ENCODE peak calls at places on chromosomes 16 and 17, in nine cellular contexts. H, K, I, Y, J, V, T, N and S are unnamed samples.

GRCh38 chr16:30041841-30042240 is 10.8 kb upstream of the TLCD3B start:
- DNase-seq in H (peak), K (no peak), I (no peak), Y (no peak), J (peak), V (no peak), T (no peak), N (no peak), S (no peak)

GRCh38 chr16:85611205-85611454 is 2.0 kb upstream of the GSE1 start:
- DNase-seq in H (no peak), K (no peak), I (no peak), Y (no peak), J (no peak), V (no peak), T (no peak), N (no peak), S (no peak)

GRCh38 chr17:12089809-12090384 is 69.2 kb downstream of the MAP2K4 start:
- DNase-seq in H (peak), K (no peak), I (no peak), Y (no peak), J (peak), V (no peak), T (no peak), N (no peak), S (no peak)

GRCh38 chr17:59356543-59357218 is 25.2 kb downstream of the YPEL2 start:
- DNase-seq in H (no peak), K (no peak), I (no peak), Y (no peak), J (peak), V (no peak), T (no peak), N (no peak), S (no peak)

GRCh38 chr16:75074920-75075687 is 41.5 kb downstream of the LDHD start:
- DNase-seq in H (peak), K (no peak), I (peak), Y (no peak), J (no peak), V (no peak), T (no peak), N (no peak), S (peak)

GRCh38 chr16:27767971-27768591 is 218.1 kb downstream of the KATNIP start:
- DNase-seq in H (no peak), K (no peak), I (no peak), Y (no peak), J (no peak), V (no peak), T (no peak), N (no peak), S (peak)

GRCh38 chr17:30229012-30229411 is 6.5 kb downstream of the SLC6A4 start:
- DNase-seq in H (no peak), K (no peak), I (no peak), Y (no peak), J (no peak), V (no peak), T (no peak), N (no peak), S (no peak)

GRCh38 chr17:5868916-5869475 is 201.2 kb upstream of the WSCD1 start:
- DNase-seq in H (no peak), K (no peak), I (no peak), Y (no peak), J (no peak), V (no peak), T (no peak), N (peak), S (no peak)

GRCh38 chr16:23945243-23945642 is 109.5 kb downstream of the PRKCB start:
- DNase-seq in H (no peak), K (no peak), I (no peak), Y (no peak), J (no peak), V (no peak), T (no peak), N (no peak), S (no peak)

GRCh38 chr17:18326039-18326438 is 10.9 kb downstream of the SMCR8 start:
- DNase-seq in H (no peak), K (no peak), I (no peak), Y (no peak), J (no peak), V (no peak), T (no peak), N (no peak), S (no peak)

GRCh38 chr16:78388920-78389564 is 289.6 kb downstream of the WWOX start:
- DNase-seq in H (no peak), K (no peak), I (no peak), Y (no peak), J (no peak), V (no peak), T (no peak), N (no peak), S (no peak)

GRCh38 chr17:57913576-57914273 is 41.5 kb downstream of the CUEDC1 start:
- DNase-seq in H (no peak), K (no peak), I (no peak), Y (no peak), J (no peak), V (no peak), T (no peak), N (no peak), S (no peak)

GRCh38 chr17:44170499-44171201 is at the start of gene ASB16:
- DNase-seq in H (no peak), K (no peak), I (peak), Y (no peak), J (peak), V (peak), T (no peak), N (no peak), S (no peak)

GRCh38 chr17:76271669-76272540 is 6.8 kb downstream of the UBALD2 start:
- DNase-seq in H (peak), K (no peak), I (peak), Y (no peak), J (no peak), V (peak), T (no peak), N (no peak), S (no peak)

GRCh38 chr17:65039349-65039988 is 17.1 kb downstream of the GNA13 start:
- DNase-seq in H (no peak), K (no peak), I (no peak), Y (no peak), J (no peak), V (peak), T (no peak), N (no peak), S (peak)

GRCh38 chr16:27547851-27548250 is 1.9 kb downstream of the GTF3C1 start:
- DNase-seq in H (no peak), K (no peak), I (no peak), Y (no peak), J (no peak), V (no peak), T (no peak), N (no peak), S (no peak)

GRCh38 chr16:51657844-51658243 is 506.8 kb upstream of the SALL1 start:
- DNase-seq in H (no peak), K (no peak), I (peak), Y (no peak), J (no peak), V (peak), T (no peak), N (no peak), S (no peak)

GRCh38 chr17:75285123-75285522 is 4.1 kb downstream of the SLC25A19 start:
- DNase-seq in H (no peak), K (no peak), I (no peak), Y (no peak), J (no peak), V (no peak), T (no peak), N (no peak), S (no peak)

GRCh38 chr17:45070809-45071208 is 9.7 kb downstream of the NMT1 start:
- DNase-seq in H (no peak), K (no peak), I (no peak), Y (no peak), J (no peak), V (no peak), T (no peak), N (no peak), S (no peak)

GRCh38 chr16:68445458-68445857 is 2.9 kb downstream of the SMPD3 start:
- DNase-seq in H (peak), K (no peak), I (peak), Y (no peak), J (peak), V (peak), T (peak), N (no peak), S (no peak)

GRCh38 chr17:50681260-50682200 is 26.2 kb downstream of the ANKRD40 start:
- DNase-seq in H (peak), K (peak), I (no peak), Y (no peak), J (peak), V (peak), T (peak), N (peak), S (peak)

GRCh38 chr17:40180694-40181093 is 3.4 kb downstream of the RAPGEFL1 start:
- DNase-seq in H (no peak), K (no peak), I (peak), Y (no peak), J (no peak), V (no peak), T (no peak), N (no peak), S (peak)

GRCh38 chr17:47295037-47295873 is 28.5 kb upstream of the EFCAB13 start:
- DNase-seq in H (no peak), K (no peak), I (no peak), Y (peak), J (no peak), V (no peak), T (no peak), N (no peak), S (no peak)

GRCh38 chr17:34980681-34981537 is 597 bp downstream of the LIG3 start:
- DNase-seq in H (peak), K (peak), I (peak), Y (peak), J (peak), V (peak), T (peak), N (peak), S (peak)
- TF ChIP-seq POLR2A in H (peak), K (no peak), I (no peak), Y (no peak), J (peak), V (peak), T (no peak), N (peak), S (peak)

DNA sequence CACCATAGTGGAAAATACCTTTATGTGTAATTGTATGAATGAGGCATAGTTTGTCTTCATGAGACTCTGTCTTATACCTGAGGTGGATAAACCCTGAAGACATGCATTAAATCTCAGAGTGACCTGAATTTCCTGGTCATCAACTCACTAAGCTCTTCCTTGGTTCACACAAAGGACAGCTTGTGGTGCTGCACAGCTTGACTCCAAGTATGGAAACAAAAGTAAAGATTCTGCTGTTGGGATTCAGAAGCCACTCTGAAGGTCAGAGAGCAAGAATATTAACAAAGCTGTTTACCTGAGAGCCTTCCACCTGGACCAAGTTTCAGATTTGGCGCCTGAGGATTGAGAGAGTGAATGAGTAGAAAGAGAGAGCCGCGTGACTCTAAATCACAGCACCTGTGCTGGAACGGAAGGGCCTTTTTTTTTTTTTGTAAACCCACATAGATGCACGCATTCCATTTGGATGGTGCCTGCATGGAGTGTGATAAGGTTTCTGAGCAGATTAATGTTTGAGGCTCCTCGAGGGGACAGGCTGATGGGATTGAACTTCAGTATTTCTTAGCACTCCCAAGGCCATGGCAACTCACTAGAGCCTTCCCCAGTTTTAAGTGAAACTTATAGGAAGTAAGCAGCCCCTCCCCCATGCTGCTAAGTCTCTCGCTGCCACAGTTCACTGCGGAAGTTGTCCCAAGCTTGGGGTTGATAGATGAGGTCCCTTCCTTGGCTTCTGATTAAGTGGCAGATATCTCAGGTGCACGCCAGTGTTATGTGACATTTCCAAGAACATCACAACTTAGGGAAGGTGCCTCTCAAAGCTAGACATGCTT is 28.7 kb downstream of the CALB2 start:
- DNase-seq in H (no peak), K (no peak), I (no peak), Y (no peak), J (no peak), V (no peak), T (no peak), N (no peak), S (no peak)
- H3K4me3 ChIP-seq in H (no peak), K (no peak), I (no peak), Y (no peak), J (no peak), V (no peak), T (no peak), N (no peak), S (no peak)

GRCh38 chr16:74075393-74075792 is 221.2 kb upstream of the PSMD7 start:
- DNase-seq in H (no peak), K (no peak), I (no peak), Y (no peak), J (no peak), V (no peak), T (no peak), N (no peak), S (no peak)

GRCh38 chr16:74073471-74073870 is 223.1 kb upstream of the PSMD7 start:
- DNase-seq in H (no peak), K (no peak), I (no peak), Y (no peak), J (peak), V (no peak), T (no peak), N (no peak), S (no peak)

GRCh38 chr16:74076568-74076967 is 220.0 kb upstream of the PSMD7 start:
- DNase-seq in H (no peak), K (no peak), I (no peak), Y (no peak), J (no peak), V (no peak), T (no peak), N (no peak), S (no peak)

DNA sequence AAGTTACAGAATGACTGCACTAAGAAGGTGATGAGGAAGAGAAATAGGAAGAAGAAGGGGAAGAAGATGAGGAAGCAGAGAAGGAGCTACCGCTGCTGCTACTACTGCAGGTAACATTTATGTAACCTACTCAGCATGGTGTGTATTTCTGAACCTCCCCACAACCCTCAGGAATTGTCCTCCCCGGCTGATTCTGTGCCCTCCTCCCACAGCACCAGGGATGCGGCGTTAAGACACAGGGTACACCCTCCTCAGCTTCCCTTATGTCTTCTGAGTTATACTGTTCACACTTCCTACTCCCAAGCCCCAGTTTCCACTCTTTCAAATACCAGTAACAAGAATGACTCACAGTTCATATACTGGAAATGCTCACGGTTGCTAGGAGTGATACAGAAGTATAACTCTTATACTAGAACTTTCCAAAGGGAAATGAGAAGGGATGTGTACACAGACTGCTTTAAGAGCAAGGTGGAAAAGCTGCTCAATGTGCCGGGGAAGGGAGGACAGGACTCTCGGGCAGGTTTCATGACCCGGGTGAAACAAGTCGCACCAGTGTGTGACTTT is 224.5 kb upstream of the PSMD7 start:
- DNase-seq in H (no peak), K (no peak), I (no peak), Y (no peak), J (no peak), V (no peak), T (no peak), N (no peak), S (no peak)
- TF ChIP-seq POLR2A in H (no peak), K (no peak), I (no peak), Y (no peak), J (no peak), V (no peak), T (no peak), N (no peak), S (no peak)

DNA sequence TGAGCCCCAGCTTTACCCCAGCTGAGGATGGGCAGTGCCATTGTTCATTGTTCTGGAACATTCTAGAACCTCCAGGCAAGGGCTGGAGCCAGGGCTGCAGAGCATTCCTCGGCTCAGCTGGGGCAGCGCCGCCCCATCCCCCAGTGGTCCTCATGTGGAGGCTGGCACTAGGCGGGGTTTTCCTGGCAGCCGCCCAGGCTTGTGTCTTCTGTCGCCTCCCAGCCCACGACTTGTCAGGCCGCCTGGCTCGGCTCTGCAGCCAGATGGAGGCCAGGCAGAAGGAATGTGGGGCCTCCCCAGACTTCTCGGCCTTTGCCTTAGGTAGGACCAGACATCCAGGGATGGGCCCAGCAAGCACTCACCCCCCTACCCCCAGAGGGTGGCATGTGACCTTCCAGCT is at the start of gene TMEM95:
- DNase-seq in H (no peak), K (no peak), I (no peak), Y (peak), J (no peak), V (peak), T (no peak), N (no peak), S (no peak)
- H3K4me3 ChIP-seq in H (no peak), K (no peak), I (no peak), Y (no peak), J (no peak), V (no peak), T (no peak), N (peak), S (no peak)

DNA sequence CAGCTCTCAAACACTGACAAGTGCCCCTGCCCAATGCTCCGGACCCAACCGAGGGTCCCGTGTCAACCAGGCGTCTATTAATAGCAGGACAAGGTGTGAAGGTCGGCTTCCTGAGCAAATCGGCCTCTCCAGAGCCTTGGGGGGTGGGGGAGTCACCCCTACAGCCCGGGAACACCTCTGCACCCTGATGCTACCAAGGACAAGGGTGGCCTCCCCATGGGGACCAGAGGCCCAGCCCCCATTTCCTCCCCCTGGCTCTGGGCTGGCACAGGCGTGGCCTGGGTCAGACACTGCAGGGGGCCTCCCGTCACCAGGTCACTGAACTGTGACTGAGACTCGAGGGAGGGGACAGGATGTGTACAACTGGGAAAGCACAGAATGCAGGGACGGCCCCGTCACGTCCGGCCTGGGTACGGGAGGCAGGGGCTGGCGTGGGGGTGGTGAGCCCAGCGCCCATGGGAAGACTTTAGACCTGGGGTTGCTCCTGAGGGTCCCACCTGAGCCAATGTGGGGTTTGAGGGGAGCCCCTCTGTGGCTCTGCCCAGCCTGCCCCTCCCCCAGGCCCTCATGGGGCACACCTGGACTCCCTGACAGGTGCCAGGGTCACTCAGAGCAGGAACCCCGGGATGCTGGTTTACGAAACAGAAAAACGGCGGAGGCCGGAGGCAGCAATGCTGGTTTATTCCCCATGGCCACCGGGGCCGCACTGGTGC is 579 bp upstream of the CYBA start:
- DNase-seq in H (no peak), K (peak), I (peak), Y (no peak), J (no peak), V (peak), T (peak), N (no peak), S (peak)
- TF ChIP-seq POLR2A in H (no peak), K (no peak), I (no peak), Y (no peak), J (no peak), V (no peak), T (no peak), N (no peak), S (no peak)

GRCh38 chr16:31110106-31111034 is 2.2 kb downstream of the BCKDK start:
- DNase-seq in H (no peak), K (no peak), I (no peak), Y (no peak), J (no peak), V (no peak), T (no peak), N (no peak), S (no peak)
- H3K4me3 ChIP-seq in H (no peak), K (no peak), I (no peak), Y (no peak), J (no peak), V (no peak), T (no peak), N (no peak), S (no peak)

DNA sequence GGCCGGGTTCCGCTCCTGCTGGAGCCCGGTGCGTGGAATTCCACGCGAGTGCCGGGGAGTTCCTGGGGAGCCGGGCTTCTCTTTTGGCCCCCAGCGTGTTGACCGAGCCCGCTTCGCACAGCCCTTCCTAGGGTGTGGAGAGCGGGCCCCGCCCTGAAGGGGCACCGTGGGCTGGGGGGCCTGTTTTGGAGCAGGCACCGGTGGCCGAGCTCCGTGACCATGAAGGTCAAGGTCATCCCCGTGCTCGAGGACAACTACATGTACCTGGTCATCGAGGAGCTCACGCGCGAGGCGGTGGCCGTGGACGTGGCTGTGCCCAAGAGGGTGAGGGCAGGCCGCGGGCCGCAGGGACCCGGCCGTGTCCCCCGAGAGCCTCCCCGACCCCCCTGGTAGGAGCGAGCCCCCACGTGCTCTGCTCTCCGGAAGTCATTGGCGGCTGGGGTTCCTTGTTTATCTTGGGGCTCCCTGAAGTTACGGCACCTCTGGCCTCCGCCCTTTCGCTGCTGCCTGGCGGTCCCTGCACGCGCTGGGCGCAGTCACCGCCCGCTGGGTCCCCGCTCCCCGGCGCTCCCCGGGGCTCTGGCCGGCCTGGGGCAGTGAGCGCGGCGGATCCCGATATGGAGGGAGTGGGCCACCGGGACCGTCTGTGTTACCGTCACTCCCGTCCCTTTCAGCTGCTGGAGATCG is 528 bp downstream of the HAGHL start:
- DNase-seq in H (no peak), K (no peak), I (no peak), Y (no peak), J (no peak), V (no peak), T (no peak), N (no peak), S (peak)
- TF ChIP-seq POLR2A in H (no peak), K (no peak), I (no peak), Y (no peak), J (peak), V (no peak), T (peak), N (peak), S (no peak)